ENCODE peak calls at places on chromosomes 2 and 18, in six cellular contexts. J is Calu3, L is type B pancreatic cell, W is fibroblast of mammary gland, X is hepatocyte, Q is K562. R is an unnamed sample.
A peak's percentile ranks its signal among the peaks of the same experiment; 100 is the strongest.

GRCh38 chr2:196925445-196925767 is 1.1 kb downstream of the PGAP1 start:
- DNase-seq in J (no peak), L (no peak), W (peak; percentile 21), X (peak; percentile 26), Q (no peak), R (no peak)

GRCh38 chr2:48249093-48249492 is 280.9 kb upstream of the STON1 start:
- DNase-seq in J (no peak), L (no peak), W (peak; percentile 77), X (no peak), Q (no peak), R (no peak)

GRCh38 chr2:189115126-189115525 is 64.4 kb downstream of the COL5A2 start:
- DNase-seq in J (no peak), L (no peak), W (peak; percentile 56), X (no peak), Q (no peak), R (no peak)

GRCh38 chr2:19833978-19834377 is 67.8 kb downstream of the TTC32 start:
- DNase-seq in J (no peak), L (no peak), W (no peak), X (no peak), Q (no peak), R (no peak)

GRCh38 chr2:205680067-205680466 is 2.2 kb upstream of the NRP2 start:
- DNase-seq in J (peak; percentile 82), L (no peak), W (peak; percentile 91), X (peak; percentile 87), Q (peak; percentile 49), R (peak; percentile 47)

GRCh38 chr2:36587091-36587490 is 10.9 kb downstream of the FEZ2 start:
- DNase-seq in J (no peak), L (no peak), W (no peak), X (no peak), Q (no peak), R (no peak)

GRCh38 chr18:50637961-50638622 is 78.2 kb downstream of the MAPK4 start:
- DNase-seq in J (no peak), L (no peak), W (no peak), X (no peak), Q (no peak), R (no peak)

GRCh38 chr2:43105586-43106562 is 120.5 kb downstream of the ZFP36L2 start:
- DNase-seq in J (peak; percentile 33), L (no peak), W (peak; percentile 59), X (peak; percentile 60), Q (peak; percentile 81), R (no peak)

GRCh38 chr2:220847587-220847986 is 724.5 kb downstream of the EPHA4 start:
- DNase-seq in J (peak; percentile 35), L (no peak), W (peak; percentile 85), X (peak; percentile 5), Q (no peak), R (no peak)

GRCh38 chr2:39313575-39313974 is 69.8 kb upstream of the CDKL4 start:
- DNase-seq in J (no peak), L (no peak), W (peak; percentile 54), X (no peak), Q (no peak), R (no peak)

GRCh38 chr2:238425979-238426567 is 654 bp upstream of the ASB1 start:
- DNase-seq in J (no peak), L (no peak), W (peak; percentile 88), X (peak; percentile 59), Q (peak; percentile 42), R (no peak)

GRCh38 chr2:127197475-127198385 is 22.4 kb downstream of the CYP27C1 start:
- DNase-seq in J (peak; percentile 87), L (peak; percentile 75), W (peak; percentile 58), X (peak; percentile 84), Q (peak; percentile 64), R (peak; percentile 37)

GRCh38 chr2:128521482-128521881 is 202.8 kb upstream of the HS6ST1 start:
- DNase-seq in J (no peak), L (no peak), W (no peak), X (no peak), Q (no peak), R (no peak)

DNA sequence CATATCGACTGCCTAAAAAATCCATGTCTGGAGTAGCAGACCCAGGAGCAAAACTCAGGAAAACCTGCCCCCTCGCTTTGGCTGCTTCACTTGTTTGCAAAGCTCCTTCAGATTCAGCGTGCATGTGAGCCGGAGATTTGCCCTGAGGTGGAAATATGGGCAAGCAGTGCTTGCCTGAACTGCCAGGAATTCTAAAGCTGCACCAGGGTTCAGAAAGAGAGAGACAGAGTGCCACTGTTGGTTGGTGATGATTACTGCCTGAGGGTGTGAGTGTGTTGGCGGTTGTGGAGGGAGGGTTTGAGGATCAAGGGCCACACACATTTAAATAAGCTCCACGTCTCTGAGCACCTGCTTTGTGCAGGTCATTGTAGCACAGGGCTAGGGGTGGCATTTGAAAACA is 139.6 kb upstream of the RGPD4 start:
- DNase-seq in J (no peak), L (no peak), W (no peak), X (no peak), Q (no peak), R (no peak)
- TF ChIP-seq CTCF in J (no peak), L (no peak), W (no peak), X (no peak), Q (no peak), R (no peak)

GRCh38 chr2:177771191-177771590 is 301.4 kb downstream of the PDE11A start:
- DNase-seq in J (peak; percentile 67), L (no peak), W (no peak), X (no peak), Q (no peak), R (no peak)

GRCh38 chr2:177763532-177764265 is 308.9 kb downstream of the PDE11A start:
- DNase-seq in J (peak; percentile 82), L (peak; percentile 85), W (peak; percentile 72), X (peak; percentile 89), Q (peak; percentile 87), R (peak; percentile 77)

GRCh38 chr2:177772529-177772928 is 300.0 kb downstream of the PDE11A start:
- DNase-seq in J (peak; percentile 22), L (no peak), W (peak; percentile 55), X (peak; percentile 41), Q (peak; percentile 53), R (no peak)

DNA sequence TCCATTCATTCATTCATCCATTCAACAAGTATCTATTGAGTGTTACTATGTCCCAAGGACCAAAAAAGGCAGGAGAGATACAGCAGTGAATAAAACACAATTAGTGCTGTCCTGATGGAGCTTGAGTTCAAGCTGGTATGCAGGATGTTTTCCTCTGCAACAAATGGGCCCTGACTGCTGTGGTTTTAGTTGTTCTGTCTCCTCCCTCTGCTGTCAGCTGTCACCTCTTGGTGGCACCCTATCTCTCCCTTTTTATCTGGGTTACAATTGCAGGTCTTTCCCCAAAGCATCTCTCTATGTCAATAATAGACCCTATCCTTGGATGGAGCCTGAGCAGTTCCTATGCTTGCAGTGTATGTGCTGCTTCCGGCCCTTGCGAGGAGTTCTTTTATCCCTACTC is 304.8 kb downstream of the PDE11A start:
- DNase-seq in J (no peak), L (no peak), W (no peak), X (no peak), Q (no peak), R (no peak)
- TF ChIP-seq CTCF in J (no peak), L (no peak), W (no peak), X (no peak), Q (peak; percentile 22), R (no peak)

GRCh38 chr2:49619804-49620203 is 465.5 kb upstream of the FSHR start:
- DNase-seq in J (peak; percentile 0), L (no peak), W (no peak), X (peak; percentile 8), Q (no peak), R (no peak)

GRCh38 chr2:49621014-49621413 is 466.7 kb upstream of the FSHR start:
- DNase-seq in J (no peak), L (no peak), W (no peak), X (no peak), Q (no peak), R (no peak)

DNA sequence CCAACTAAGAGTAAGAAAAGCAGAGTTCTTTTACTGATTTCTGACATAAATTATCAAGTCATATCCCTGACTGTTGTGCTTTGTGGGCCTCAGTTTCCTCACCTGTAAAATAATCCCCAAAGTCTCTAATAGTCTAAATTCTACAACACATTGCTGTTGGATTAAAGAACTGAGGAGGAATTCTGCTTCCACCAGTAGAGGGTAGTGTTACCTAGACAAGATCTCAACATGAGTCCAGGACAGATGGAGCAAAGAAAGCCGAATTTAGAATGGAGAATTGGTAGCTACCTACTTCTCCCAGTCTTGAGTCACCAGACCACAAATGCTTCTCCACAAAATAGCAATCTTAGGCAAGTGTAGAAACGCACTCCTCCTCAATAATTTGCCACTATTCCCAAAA is 462.5 kb upstream of the FSHR start:
- DNase-seq in J (peak; percentile 4), L (no peak), W (peak; percentile 13), X (peak; percentile 40), Q (no peak), R (no peak)
- TF ChIP-seq CTCF in J (no peak), L (peak; percentile 74), W (peak; percentile 18), X (peak; percentile 62), Q (no peak), R (peak; percentile 70)

GRCh38 chr2:133418671-133419070 is 149.6 kb downstream of the NCKAP5 start:
- DNase-seq in J (no peak), L (no peak), W (no peak), X (no peak), Q (no peak), R (no peak)

GRCh38 chr2:133420748-133421147 is 147.5 kb downstream of the NCKAP5 start:
- DNase-seq in J (no peak), L (no peak), W (no peak), X (no peak), Q (no peak), R (no peak)

GRCh38 chr2:133422946-133423345 is 145.3 kb downstream of the NCKAP5 start:
- DNase-seq in J (no peak), L (no peak), W (no peak), X (no peak), Q (no peak), R (no peak)

GRCh38 chr2:133424876-133425275 is 143.4 kb downstream of the NCKAP5 start:
- DNase-seq in J (peak; percentile 9), L (no peak), W (no peak), X (no peak), Q (no peak), R (no peak)

DNA sequence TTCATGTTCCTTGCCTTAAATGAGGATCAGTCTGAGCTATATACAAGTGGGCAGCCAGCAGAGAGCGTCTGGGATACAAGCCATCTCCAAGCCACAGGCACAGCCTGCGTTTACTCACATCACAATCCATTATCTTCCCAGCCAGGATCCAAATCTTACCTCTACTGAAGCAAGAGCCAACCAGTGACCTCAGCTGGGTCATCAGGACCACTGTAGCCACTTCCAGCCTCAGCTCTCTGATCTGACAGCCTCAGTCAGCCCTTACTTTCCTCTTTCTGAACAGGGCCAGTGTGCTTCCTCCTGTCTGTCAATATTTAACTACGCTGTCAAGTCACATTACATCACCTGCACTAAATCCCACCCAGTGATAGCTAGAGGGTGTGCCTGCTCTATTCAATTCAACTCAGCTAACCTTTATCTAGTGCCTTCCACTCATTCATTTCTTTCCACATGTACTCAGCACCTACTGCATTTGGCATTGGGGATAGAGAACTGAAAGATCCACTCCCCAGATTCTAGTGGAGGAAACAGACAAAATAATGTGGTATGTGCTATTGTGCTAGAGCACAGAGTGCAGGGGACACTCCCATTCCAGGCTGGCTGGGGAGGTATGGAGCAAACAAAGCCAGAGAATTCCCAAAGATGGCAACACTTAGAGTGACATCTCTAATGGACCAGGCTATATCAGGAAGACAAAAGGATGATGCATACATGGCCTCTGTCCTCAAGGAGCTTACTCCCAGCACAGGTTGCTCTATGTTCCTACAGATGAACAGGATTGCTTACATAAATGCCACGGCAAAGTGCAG is 146.5 kb downstream of the NCKAP5 start:
- DNase-seq in J (peak; percentile 42), L (no peak), W (no peak), X (peak; percentile 66), Q (no peak), R (no peak)
- TF ChIP-seq CTCF in J (no peak), L (no peak), W (no peak), X (no peak), Q (no peak), R (no peak)